ENCODE peak calls at places on chromosomes 4 and X, in nine cellular contexts. P is neural crest cell, W is WTC11, A is GM23338, T is A549, O is colonic mucosa, H is uterus, F is psoas muscle, Z is osteoblast. M is an unnamed sample.

GRCh38 chr4:11426716-11427115 is 2.0 kb downstream of the HS3ST1 start:
- DNase-seq in P (no peak), W (no peak), A (no peak), T (no peak), O (no peak), H (no peak), F (no peak), Z (peak), M (no peak)

GRCh38 chr4:180150818-180151217 is 2092.4 kb upstream of the TENM3 start:
- DNase-seq in P (no peak), W (no peak), A (peak), T (peak), O (no peak), H (no peak), F (no peak), Z (no peak), M (no peak)

GRCh38 chr4:98558770-98559169 is 99.6 kb downstream of the TSPAN5 start:
- DNase-seq in P (no peak), W (no peak), A (peak), T (no peak), O (no peak), H (no peak), F (no peak), Z (no peak), M (no peak)

GRCh38 chr4:128827280-128827679 is 17.8 kb downstream of the JADE1 start:
- DNase-seq in P (no peak), W (no peak), A (no peak), T (no peak), O (no peak), H (no peak), F (no peak), Z (no peak), M (no peak)

GRCh38 chr4:6177587-6178197 is 22.7 kb downstream of the JAKMIP1 start:
- DNase-seq in P (no peak), W (peak), A (peak), T (peak), O (no peak), H (no peak), F (no peak), Z (no peak), M (no peak)

GRCh38 chrX:13000311-13000811 is 25.5 kb downstream of the TMSB4X start:
- DNase-seq in P (no peak), W (no peak), A (no peak), T (no peak), O (no peak), H (no peak), F (no peak), Z (peak), M (no peak)

GRCh38 chrX:80423744-80424143 is 3.5 kb downstream of the TENT5D start:
- DNase-seq in P (no peak), W (no peak), A (no peak), T (no peak), O (no peak), H (no peak), F (no peak), Z (no peak), M (no peak)

GRCh38 chrX:2863646-2864045 is 34.9 kb downstream of the GYG2 start:
- DNase-seq in P (no peak), W (peak), A (peak), T (no peak), O (no peak), H (no peak), F (no peak), Z (no peak), M (no peak)

GRCh38 chr4:102342404-102343074 is 2.7 kb downstream of the SLC39A8 start:
- DNase-seq in P (no peak), W (no peak), A (no peak), T (no peak), O (no peak), H (no peak), F (no peak), Z (no peak), M (no peak)

GRCh38 chrX:36950495-36951253 is 57.5 kb upstream of the FAM47C start:
- DNase-seq in P (no peak), W (peak), A (peak), T (no peak), O (no peak), H (no peak), F (no peak), Z (no peak), M (no peak)

GRCh38 chr4:2923678-2924173 is 39.5 kb downstream of the NOP14 start:
- DNase-seq in P (no peak), W (no peak), A (no peak), T (no peak), O (no peak), H (peak), F (no peak), Z (peak), M (peak)

GRCh38 chr4:45215976-45216542 is 489.7 kb upstream of the GNPDA2 start:
- DNase-seq in P (no peak), W (no peak), A (no peak), T (no peak), O (no peak), H (no peak), F (no peak), Z (no peak), M (no peak)

GRCh38 chr4:7193040-7193958 is 961 bp downstream of the SORCS2 start:
- DNase-seq in P (no peak), W (no peak), A (peak), T (peak), O (no peak), H (no peak), F (no peak), Z (peak), M (no peak)

GRCh38 chr4:7196283-7196651 is 3.9 kb downstream of the SORCS2 start:
- DNase-seq in P (no peak), W (no peak), A (no peak), T (no peak), O (no peak), H (no peak), F (no peak), Z (peak), M (no peak)

GRCh38 chr4:7195138-7195510 is 2.8 kb downstream of the SORCS2 start:
- DNase-seq in P (no peak), W (no peak), A (no peak), T (no peak), O (no peak), H (no peak), F (no peak), Z (peak), M (no peak)

GRCh38 chr4:7195546-7196282 is 3.4 kb downstream of the SORCS2 start:
- DNase-seq in P (no peak), W (no peak), A (no peak), T (no peak), O (no peak), H (no peak), F (no peak), Z (peak), M (no peak)

GRCh38 chr4:7194251-7195137 is 2.2 kb downstream of the SORCS2 start:
- DNase-seq in P (no peak), W (no peak), A (no peak), T (peak), O (no peak), H (no peak), F (no peak), Z (peak), M (no peak)
- TF ChIP-seq CTCF in P (peak), W (no peak), A (peak), T (peak), O (no peak), H (no peak), F (peak), Z (peak), M (peak)

DNA sequence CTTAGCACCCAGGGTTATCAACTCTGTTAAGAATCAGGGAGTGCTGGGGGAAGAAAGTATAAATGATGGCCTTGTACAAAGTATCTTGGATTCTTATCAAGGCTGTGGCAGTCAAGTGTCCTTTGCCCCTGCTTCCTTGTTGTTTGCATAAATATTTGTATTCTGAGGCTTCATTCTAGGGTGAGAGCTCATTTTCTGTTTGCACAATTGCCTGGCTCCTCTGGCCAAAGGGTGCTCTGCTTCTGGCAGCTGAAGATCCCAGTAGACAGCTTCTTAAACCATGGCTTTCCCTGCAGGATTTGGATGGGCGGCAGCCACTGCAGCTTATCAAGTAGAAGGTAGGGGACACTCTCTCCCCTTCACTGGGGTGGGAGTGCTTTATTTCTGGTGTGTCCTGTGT is at the start of gene GBA3:
- DNase-seq in P (no peak), W (peak), A (no peak), T (no peak), O (peak), H (no peak), F (no peak), Z (no peak), M (no peak)
- TF ChIP-seq CTCF in P (no peak), W (no peak), A (peak), T (no peak), O (no peak), H (no peak), F (no peak), Z (no peak), M (no peak)

GRCh38 chr4:23924556-23924955 is 34.7 kb upstream of the PPARGC1A start:
- DNase-seq in P (no peak), W (no peak), A (no peak), T (no peak), O (no peak), H (no peak), F (no peak), Z (no peak), M (no peak)

GRCh38 chr4:23921993-23922392 is 32.1 kb upstream of the PPARGC1A start:
- DNase-seq in P (no peak), W (no peak), A (no peak), T (no peak), O (no peak), H (no peak), F (no peak), Z (no peak), M (no peak)

GRCh38 chr4:23922535-23923115 is 32.8 kb upstream of the PPARGC1A start:
- DNase-seq in P (no peak), W (no peak), A (no peak), T (no peak), O (no peak), H (no peak), F (no peak), Z (no peak), M (no peak)

GRCh38 chr4:23923141-23923540 is 33.3 kb upstream of the PPARGC1A start:
- DNase-seq in P (no peak), W (no peak), A (no peak), T (no peak), O (no peak), H (no peak), F (no peak), Z (peak), M (no peak)

GRCh38 chr4:23923840-23924239 is 34.0 kb upstream of the PPARGC1A start:
- DNase-seq in P (no peak), W (no peak), A (no peak), T (no peak), O (no peak), H (no peak), F (no peak), Z (no peak), M (no peak)
- TF ChIP-seq CTCF in P (no peak), W (no peak), A (peak), T (no peak), O (no peak), H (no peak), F (no peak), Z (no peak), M (no peak)

GRCh38 chrX:48478806-48479205 is 2.8 kb downstream of the FTSJ1 start:
- DNase-seq in P (no peak), W (no peak), A (no peak), T (no peak), O (no peak), H (no peak), F (no peak), Z (no peak), M (no peak)
- TF ChIP-seq CTCF in P (no peak), W (no peak), A (no peak), T (no peak), O (no peak), H (no peak), F (no peak), Z (no peak), M (no peak)

DNA sequence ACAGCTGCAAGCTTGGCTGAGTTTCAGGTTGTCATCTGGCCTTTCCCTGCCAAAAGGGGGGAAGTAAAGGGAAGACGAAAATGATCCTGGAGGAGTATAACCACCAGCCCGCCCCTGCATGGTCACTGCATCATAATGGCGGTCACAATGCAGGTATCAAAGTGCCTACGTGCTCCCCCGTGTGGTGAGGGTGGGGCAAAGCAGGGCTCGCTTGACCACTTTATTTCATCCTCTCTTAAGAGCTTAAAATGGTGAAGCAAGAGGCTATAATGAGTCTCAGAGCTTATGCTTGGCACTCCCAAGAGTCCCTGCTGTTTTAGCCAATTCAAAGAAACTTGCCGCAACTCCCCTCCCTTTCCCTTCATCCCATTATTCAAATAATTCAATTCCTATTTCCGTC is 105.6 kb downstream of the APOOL start:
- DNase-seq in P (no peak), W (peak), A (peak), T (peak), O (no peak), H (no peak), F (no peak), Z (peak), M (no peak)
- TF ChIP-seq CTCF in P (peak), W (peak), A (peak), T (peak), O (peak), H (no peak), F (peak), Z (peak), M (peak)

GRCh38 chr4:63296773-63297172 is 1112.5 kb downstream of the TECRL start:
- DNase-seq in P (no peak), W (peak), A (peak), T (peak), O (no peak), H (no peak), F (no peak), Z (no peak), M (no peak)
- TF ChIP-seq CTCF in P (peak), W (no peak), A (peak), T (no peak), O (no peak), H (no peak), F (no peak), Z (no peak), M (peak)

DNA sequence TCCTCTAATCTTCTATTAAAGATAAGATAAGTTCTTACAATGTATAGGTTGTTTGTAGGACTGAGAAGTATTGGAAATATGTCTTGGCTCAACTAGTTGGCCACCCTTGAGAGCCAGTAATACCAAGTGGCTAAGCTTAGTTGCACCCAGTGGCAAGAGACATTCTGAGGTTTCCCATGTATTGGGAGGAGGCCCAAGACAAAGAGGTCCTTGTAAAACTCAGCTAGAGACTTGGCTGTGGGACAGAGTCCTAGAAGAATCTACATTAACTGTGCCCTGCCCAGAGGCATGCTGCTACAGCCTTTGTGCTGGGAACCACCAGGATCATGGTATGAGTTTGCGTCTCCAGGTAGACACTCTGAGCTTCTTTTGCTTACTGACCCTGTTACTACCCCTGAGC is 41.9 kb upstream of the SLC4A4 start:
- DNase-seq in P (no peak), W (no peak), A (no peak), T (no peak), O (peak), H (no peak), F (no peak), Z (no peak), M (no peak)
- TF ChIP-seq CTCF in P (no peak), W (no peak), A (no peak), T (no peak), O (no peak), H (no peak), F (no peak), Z (no peak), M (no peak)

GRCh38 chrX:69060631-69061408 is 104.4 kb downstream of the PJA1 start:
- DNase-seq in P (peak), W (peak), A (peak), T (peak), O (peak), H (peak), F (no peak), Z (no peak), M (no peak)
- TF ChIP-seq CTCF in P (peak), W (no peak), A (peak), T (no peak), O (peak), H (peak), F (peak), Z (peak), M (peak)

GRCh38 chr4:144611850-144612249 is 34.1 kb upstream of the HHIP start:
- DNase-seq in P (peak), W (peak), A (peak), T (peak), O (no peak), H (no peak), F (no peak), Z (no peak), M (no peak)
- TF ChIP-seq CTCF in P (peak), W (peak), A (peak), T (no peak), O (no peak), H (no peak), F (no peak), Z (peak), M (peak)

M was measured in chondrocyte.